ENCODE peak calls at places on chromosome 4, in seven cellular contexts. T, P, L, Y, J, E and Q are unnamed samples.

GRCh38 chr4:1489639-1489995 is 83.4 kb upstream of the NKX1-1 start:
- DNase-seq in P (no peak), E (no peak), T (no peak), L (peak), J (no peak), Y (no peak), Q (no peak)

GRCh38 chr4:140330311-140330900 is 43.0 kb upstream of the SCOC start:
- DNase-seq in P (no peak), T (no peak), J (no peak), E (no peak), L (no peak), Y (no peak), Q (no peak)

GRCh38 chr4:77917601-77918000 is 55.0 kb downstream of the MRPL1 start:
- DNase-seq in P (no peak), L (no peak), T (no peak), E (no peak), J (no peak), Y (no peak), Q (no peak)

GRCh38 chr4:67744561-67745283 is 9.5 kb downstream of the GNRHR start:
- DNase-seq in P (no peak), L (no peak), J (peak), E (no peak), Y (no peak), T (no peak), Q (no peak)

GRCh38 chr4:16029329-16029728 is 54.5 kb downstream of the PROM1 start:
- DNase-seq in L (no peak), T (no peak), J (peak), E (no peak), P (no peak), Y (no peak), Q (no peak)

GRCh38 chr4:4655901-4656300 is 114.1 kb upstream of the STX18 start:
- DNase-seq in E (no peak), L (no peak), J (no peak), T (no peak), P (no peak), Y (no peak), Q (no peak)

GRCh38 chr4:47862297-47862696 is 24.4 kb upstream of the CORIN start:
- DNase-seq in E (no peak), L (no peak), J (peak), Y (no peak), P (no peak), T (no peak), Q (no peak)

GRCh38 chr4:32032136-32032672 is 1312.0 kb downstream of the PCDH7 start:
- DNase-seq in P (no peak), J (no peak), Y (no peak), E (no peak), T (no peak), L (no peak), Q (no peak)

GRCh38 chr4:10087152-10087791 is 29.3 kb downstream of the WDR1 start:
- DNase-seq in J (no peak), Y (no peak), T (no peak), P (peak), E (no peak), L (no peak), Q (no peak)

GRCh38 chr4:140633951-140634350 is 65.2 kb upstream of the UCP1 start:
- DNase-seq in J (no peak), Y (no peak), T (no peak), P (no peak), L (no peak), E (no peak), Q (no peak)

GRCh38 chr4:74111576-74111975 is 12.6 kb upstream of the CXCL2 start:
- DNase-seq in P (no peak), Y (no peak), E (no peak), J (no peak), T (no peak), L (no peak), Q (no peak)

GRCh38 chr4:78529569-78530209 is 21.9 kb upstream of the ANXA3 start:
- DNase-seq in T (no peak), J (peak), L (no peak), E (no peak), Y (no peak), P (no peak), Q (no peak)

GRCh38 chr4:85496933-85497332 is 22.0 kb downstream of the ARHGAP24 start:
- DNase-seq in E (no peak), J (peak), T (no peak), P (no peak), L (no peak), Y (no peak), Q (no peak)

GRCh38 chr4:8221476-8221875 is 22.4 kb downstream of the SH3TC1 start:
- DNase-seq in E (no peak), T (no peak), Y (no peak), J (peak), P (no peak), L (no peak), Q (no peak)

GRCh38 chr4:186144596-186145569 is 40.4 kb downstream of the FAM149A start:
- DNase-seq in J (peak), E (peak), T (peak), L (peak), P (peak), Y (no peak), Q (no peak)

GRCh38 chr4:80465238-80465637 is 129.7 kb downstream of the CFAP299 start:
- DNase-seq in P (no peak), T (no peak), J (no peak), E (no peak), Y (no peak), L (no peak), Q (no peak)

GRCh38 chr4:37675587-37676290 is 10.4 kb downstream of the RELL1 start:
- DNase-seq in J (no peak), T (no peak), P (no peak), Y (peak), E (no peak), L (no peak), Q (no peak)

GRCh38 chr4:154928640-154929257 is 147.7 kb downstream of the RBM46 start:
- DNase-seq in T (peak), Y (no peak), P (no peak), E (no peak), J (peak), L (no peak), Q (no peak)

GRCh38 chr4:188113156-188113555 is 3.8 kb upstream of the TRIML2 start:
- DNase-seq in P (no peak), T (no peak), Y (no peak), L (no peak), E (no peak), J (no peak), Q (no peak)

GRCh38 chr4:82652062-82652461 is 90.3 kb upstream of the TMEM150C start:
- DNase-seq in T (no peak), E (no peak), P (no peak), Y (no peak), L (no peak), J (no peak), Q (no peak)

GRCh38 chr4:26076000-26076587 is 162.1 kb downstream of the SMIM20 start:
- DNase-seq in P (no peak), E (no peak), J (peak), Y (peak), T (no peak), L (no peak), Q (no peak)

GRCh38 chr4:127138586-127138985 is 494.2 kb upstream of the INTU start:
- DNase-seq in P (no peak), E (no peak), T (no peak), J (peak), L (no peak), Y (no peak), Q (no peak)

GRCh38 chr4:39274503-39274902 is 91.7 kb downstream of the RFC1 start:
- DNase-seq in Y (no peak), T (no peak), E (no peak), J (no peak), P (no peak), L (no peak), Q (no peak)

GRCh38 chr4:185792384-185793146 is 19.4 kb downstream of the SORBS2 start:
- DNase-seq in E (no peak), Y (no peak), L (no peak), J (peak), T (no peak), P (no peak), Q (no peak)

GRCh38 chr4:162645381-162645780 is 481.6 kb upstream of the FSTL5 start:
- DNase-seq in L (no peak), J (peak), T (no peak), Y (no peak), E (no peak), P (no peak), Q (no peak)

GRCh38 chr4:1052231-1052671 is 40.8 kb downstream of the FGFRL1 start:
- DNase-seq in L (peak), Y (no peak), P (no peak), T (no peak), J (no peak), E (no peak), Q (no peak)

GRCh38 chr4:73414936-73415271 is 10.8 kb downstream of the ALB start:
- DNase-seq in P (no peak), E (no peak), T (no peak), J (no peak), L (no peak), Y (no peak), Q (no peak)

GRCh38 chr4:20333141-20333690 is 81.5 kb downstream of the SLIT2 start:
- DNase-seq in T (no peak), Y (no peak), E (no peak), P (no peak), L (no peak), J (no peak), Q (no peak)

GRCh38 chr4:7689773-7690693 is 249.6 kb downstream of the AFAP1 start:
- DNase-seq in J (no peak), P (no peak), Y (no peak), E (no peak), L (no peak), T (no peak), Q (no peak)

GRCh38 chr4:36549992-36550391 is 268.6 kb downstream of the DTHD1 start:
- DNase-seq in Y (no peak), P (no peak), J (no peak), T (no peak), L (no peak), E (no peak), Q (no peak)

GRCh38 chr4:139800082-139800481 is 134.5 kb downstream of the MGST2 start:
- DNase-seq in J (no peak), Y (no peak), E (no peak), L (no peak), T (no peak), P (no peak), Q (no peak)

GRCh38 chr4:110163327-110164070 is 34.9 kb downstream of the ELOVL6 start:
- DNase-seq in L (no peak), E (no peak), Y (no peak), J (peak), P (no peak), T (no peak), Q (no peak)

GRCh38 chr4:8319731-8320385 is 50.3 kb downstream of the HTRA3 start:
- DNase-seq in J (peak), T (no peak), Y (no peak), P (peak), E (no peak), L (no peak), Q (peak)

GRCh38 chr4:7828011-7828720 is 111.5 kb downstream of the AFAP1 start:
- DNase-seq in E (no peak), P (peak), J (peak), T (no peak), L (no peak), Y (peak), Q (no peak)

GRCh38 chr4:113976937-113977855 is 2.3 kb downstream of the ARSJ start:
- DNase-seq in P (no peak), L (no peak), Y (no peak), E (no peak), J (no peak), T (no peak), Q (no peak)

GRCh38 chr4:113978561-113979156 is 788 bp downstream of the ARSJ start:
- DNase-seq in P (no peak), E (no peak), Y (no peak), J (peak), L (peak), T (peak), Q (no peak)

GRCh38 chr4:113979973-113980615 is 647 bp upstream of the ARSJ start:
- DNase-seq in Y (no peak), J (peak), E (no peak), P (no peak), L (no peak), T (no peak), Q (no peak)

GRCh38 chr4:113978105-113978504 is 1.3 kb downstream of the ARSJ start:
- DNase-seq in L (no peak), T (no peak), Y (no peak), E (no peak), P (no peak), J (no peak), Q (no peak)

DNA sequence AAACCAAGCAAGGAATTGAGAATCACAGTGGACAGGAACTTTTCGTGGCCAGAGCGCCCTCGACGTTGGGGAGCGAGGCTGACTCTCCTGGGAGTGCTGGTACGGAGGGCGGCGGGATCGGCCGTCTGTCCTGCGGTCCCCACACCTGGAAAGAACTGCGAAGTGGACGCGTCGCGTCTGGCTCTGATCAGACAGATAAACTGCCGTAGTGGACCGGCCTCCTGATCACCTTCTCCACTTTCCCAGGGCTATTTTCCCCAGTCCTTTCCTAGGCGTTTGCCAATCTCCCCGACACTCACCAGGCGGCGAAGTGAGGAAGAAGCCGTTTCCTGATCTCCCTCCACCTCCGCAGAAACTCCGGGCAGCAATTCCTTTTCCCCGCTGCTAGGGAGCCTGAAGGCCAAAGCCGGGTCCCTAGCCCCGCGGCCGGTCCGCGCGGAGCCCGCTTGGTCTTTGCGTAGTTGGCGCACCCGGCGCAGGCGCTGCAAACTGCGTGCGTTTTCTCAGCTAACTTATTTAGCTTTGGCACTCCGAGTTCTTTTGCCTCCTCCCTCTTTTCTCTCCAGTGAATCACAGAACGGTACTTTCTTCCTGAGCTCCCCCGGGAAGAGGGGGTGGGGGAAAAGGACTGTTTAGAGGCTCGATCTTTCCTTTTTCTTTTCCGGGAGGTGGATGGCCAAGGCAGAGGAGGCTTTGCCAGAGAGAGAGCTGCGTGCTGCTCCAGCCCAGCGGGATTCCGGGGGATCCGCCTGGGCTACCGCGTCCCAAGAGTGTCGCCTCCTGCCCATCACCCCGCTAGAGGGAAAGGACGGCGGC is at the start of gene ARSJ:
- DNase-seq in E (peak), Y (peak), P (peak), T (peak), J (peak), L (peak), Q (no peak)
- TF ChIP-seq CTCF in E (no peak), Y (no peak), P (no peak), T (no peak), J (no peak), L (no peak), Q (no peak)

GRCh38 chr4:3374011-3374645 is 67.6 kb upstream of the HGFAC start:
- DNase-seq in E (no peak), P (no peak), T (no peak), L (no peak), Y (no peak), J (no peak), Q (no peak)

GRCh38 chr4:3373468-3373867 is 68.3 kb upstream of the HGFAC start:
- DNase-seq in P (no peak), Y (no peak), T (no peak), L (no peak), J (no peak), E (no peak), Q (no peak)

GRCh38 chr4:3372264-3372932 is 69.4 kb upstream of the HGFAC start:
- DNase-seq in L (no peak), P (no peak), T (no peak), E (no peak), J (no peak), Y (peak), Q (no peak)

GRCh38 chr4:3371581-3372001 is 70.2 kb upstream of the HGFAC start:
- DNase-seq in P (no peak), J (peak), Y (no peak), L (no peak), E (no peak), T (no peak), Q (no peak)

DNA sequence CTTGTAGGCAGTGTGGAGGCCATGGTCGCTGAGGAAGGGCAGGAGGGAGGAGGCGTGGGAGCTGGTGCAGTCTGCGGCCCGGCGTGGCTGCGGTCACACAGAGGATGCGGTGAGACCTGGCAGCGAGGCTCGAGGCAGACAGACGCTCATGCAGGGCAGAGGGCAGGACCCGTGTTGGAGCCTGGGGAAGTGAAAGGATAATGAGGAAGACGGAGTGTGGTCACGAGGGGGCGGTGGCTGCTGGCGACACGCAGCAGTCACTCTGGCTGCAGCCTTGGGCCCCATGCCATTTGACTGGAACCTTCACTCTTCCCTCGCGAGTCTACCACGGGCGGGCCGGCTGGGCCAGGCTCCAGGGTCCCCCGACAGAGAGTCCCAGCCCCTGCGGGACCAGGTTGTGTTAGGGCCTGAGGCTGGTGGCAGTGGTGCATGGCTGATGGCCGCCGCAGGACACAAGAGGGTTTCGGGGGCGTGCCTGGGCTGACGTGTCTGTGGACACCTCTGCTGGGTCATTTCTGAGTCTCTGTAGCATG is 68.8 kb upstream of the HGFAC start:
- DNase-seq in L (no peak), Y (peak), P (peak), E (no peak), T (no peak), J (peak), Q (no peak)
- TF ChIP-seq CTCF in L (no peak), Y (no peak), P (no peak), E (no peak), T (no peak), J (no peak), Q (no peak)

DNA sequence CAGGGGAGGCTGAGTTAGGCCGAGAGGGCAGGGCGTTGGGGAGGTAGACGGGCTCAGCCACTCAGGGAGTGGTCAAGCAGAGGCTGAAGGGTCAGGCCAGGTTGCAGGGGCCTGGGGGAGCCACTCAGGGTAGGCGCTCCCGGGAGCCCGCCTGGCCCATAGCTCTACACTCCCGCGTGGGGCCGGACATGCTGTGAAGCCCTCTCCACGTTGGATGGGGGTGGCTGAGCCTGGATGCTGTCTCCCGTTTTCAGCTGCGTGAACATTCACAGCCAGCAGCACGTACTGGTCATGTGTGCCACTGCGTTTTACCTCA is 14.0 kb upstream of the MSANTD1 start:
- DNase-seq in T (no peak), P (no peak), J (no peak), L (peak), Y (no peak), E (no peak), Q (no peak)
- TF ChIP-seq CTCF in T (no peak), P (no peak), J (no peak), L (no peak), Y (no peak), E (no peak), Q (no peak)

GRCh38 chr4:2962614-2963184 is 507 bp downstream of the NOP14 start:
- DNase-seq in J (peak), P (peak), Y (no peak), E (no peak), L (no peak), T (peak), Q (no peak)

GRCh38 chr4:2964077-2964471 is 703 bp downstream of the GRK4 start:
- DNase-seq in Y (no peak), T (no peak), P (no peak), L (no peak), E (no peak), J (no peak), Q (no peak)

GRCh38 chr4:2968381-2968780 is 5.0 kb downstream of the GRK4 start:
- DNase-seq in Y (no peak), L (no peak), J (no peak), P (no peak), E (no peak), T (no peak), Q (no peak)

GRCh38 chr4:2963185-2964076 is at the start of the genes GRK4 and NOP14:
- DNase-seq in T (peak), P (peak), E (peak), Y (peak), L (peak), J (peak), Q (peak)

DNA sequence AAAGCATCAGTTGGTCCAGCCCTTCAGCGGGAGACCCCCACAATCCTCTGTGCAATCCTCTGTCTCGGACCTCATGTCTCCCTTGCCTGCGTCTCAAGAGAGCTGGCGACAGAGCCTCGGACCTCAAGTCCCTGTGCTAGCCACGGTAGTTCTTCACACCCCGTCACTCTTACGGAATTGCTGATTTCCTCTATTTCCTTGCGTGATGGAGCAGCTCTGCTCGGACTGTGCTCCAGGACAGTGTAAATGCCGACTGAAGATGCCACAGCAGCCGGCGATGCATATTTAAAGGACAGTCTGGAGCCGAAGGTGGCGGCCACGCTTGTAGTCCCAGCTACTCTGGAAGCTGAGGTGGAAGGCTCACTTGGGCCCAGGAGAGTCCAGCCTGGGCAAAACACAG is 1.9 kb downstream of the GRK4 start:
- DNase-seq in T (no peak), J (no peak), P (no peak), E (no peak), L (no peak), Y (no peak), Q (no peak)
- TF ChIP-seq CTCF in T (no peak), J (no peak), P (no peak), E (no peak), L (no peak), Y (no peak), Q (no peak)

GRCh38 chr4:169286562-169287301 is 16.0 kb upstream of the SH3RF1 start:
- DNase-seq in E (no peak), L (no peak), J (no peak), Y (peak), T (no peak), P (no peak), Q (no peak)
- TF ChIP-seq CTCF in E (peak), L (no peak), J (peak), Y (no peak), T (peak), P (no peak), Q (no peak)

GRCh38 chr4:6198768-6199343 is 1.5 kb downstream of the JAKMIP1 start:
- DNase-seq in P (no peak), Y (no peak), T (peak), E (no peak), J (no peak), L (peak), Q (no peak)
- TF ChIP-seq CTCF in P (no peak), Y (no peak), T (no peak), E (no peak), J (no peak), L (no peak), Q (no peak)

DNA sequence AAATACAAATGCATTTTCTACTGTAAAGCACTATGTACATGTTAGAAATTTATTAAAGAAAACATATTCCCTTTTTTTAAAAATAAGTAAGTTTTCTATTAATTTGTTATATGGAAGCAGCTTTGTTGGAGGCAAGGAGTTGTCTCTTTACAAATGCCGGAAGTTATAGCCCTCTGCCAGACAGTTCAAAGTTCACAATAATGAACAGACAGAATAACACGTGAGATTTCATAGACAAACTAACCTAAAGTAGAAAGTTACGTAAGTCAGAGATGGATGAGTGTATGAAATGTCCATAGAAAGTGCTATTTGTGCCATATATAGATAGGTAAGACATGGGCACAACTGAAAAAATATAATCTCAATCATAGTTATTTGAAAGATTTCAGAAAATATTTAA is 43.9 kb upstream of the NEIL3 start:
- DNase-seq in T (no peak), L (no peak), J (no peak), P (no peak), E (no peak), Y (no peak), Q (no peak)
- TF ChIP-seq CTCF in T (no peak), L (no peak), J (no peak), P (no peak), E (no peak), Y (no peak), Q (no peak)